ENCODE peak calls at places on chromosome 5, in ten cellular contexts. One of them, this sample, is unnamed. For H3K4me1 and H3K27me3, the result is how much of the 10 kb centered on the place peaks cover.

GRCh38 chr5:50667079-50667652 is 729 bp downstream of the PARP8 start:
- DNase-seq in cardiac muscle cell: peak
- DNase-seq in PC-3: no peak
- DNase-seq in CD8-positive, alpha-beta memory T cell: no peak
- DNase-seq in stomach: peak
- DNase-seq in DND-41: peak
- DNase-seq in mammary epithelial cell: peak
- DNase-seq in CD4-positive, CD25-positive, alpha-beta regulatory T cell: peak
- DNase-seq in right cardiac atrium: peak
- DNase-seq in heart left ventricle: peak
- DNase-seq in this sample: peak

GRCh38 chr5:179307006-179307800 is 38.1 kb downstream of the ADAMTS2 start:
- DNase-seq in PC-3: no peak
- DNase-seq in CD8-positive, alpha-beta memory T cell: peak
- DNase-seq in stomach: no peak
- DNase-seq in mammary epithelial cell: no peak
- DNase-seq in DND-41: no peak
- DNase-seq in cardiac muscle cell: no peak
- DNase-seq in CD4-positive, CD25-positive, alpha-beta regulatory T cell: no peak
- DNase-seq in heart left ventricle: peak
- DNase-seq in right cardiac atrium: peak
- DNase-seq in this sample: no peak

GRCh38 chr5:122723606-122724352 is 51.1 kb upstream of the SNX2 start:
- DNase-seq in right cardiac atrium: no peak
- DNase-seq in CD4-positive, CD25-positive, alpha-beta regulatory T cell: no peak
- DNase-seq in PC-3: peak
- DNase-seq in DND-41: no peak
- DNase-seq in cardiac muscle cell: peak
- DNase-seq in stomach: no peak
- DNase-seq in mammary epithelial cell: peak
- DNase-seq in CD8-positive, alpha-beta memory T cell: no peak
- DNase-seq in heart left ventricle: no peak
- DNase-seq in this sample: peak

GRCh38 chr5:122442938-122443337 is 130.9 kb downstream of the SNCAIP start:
- DNase-seq in cardiac muscle cell: no peak
- DNase-seq in mammary epithelial cell: no peak
- DNase-seq in heart left ventricle: no peak
- DNase-seq in right cardiac atrium: no peak
- DNase-seq in PC-3: no peak
- DNase-seq in stomach: no peak
- DNase-seq in CD4-positive, CD25-positive, alpha-beta regulatory T cell: no peak
- DNase-seq in DND-41: no peak
- DNase-seq in CD8-positive, alpha-beta memory T cell: no peak
- DNase-seq in this sample: no peak

GRCh38 chr5:16943846-16944675 is 8.0 kb upstream of the MYO10 start:
- DNase-seq in CD4-positive, CD25-positive, alpha-beta regulatory T cell: no peak
- DNase-seq in CD8-positive, alpha-beta memory T cell: no peak
- DNase-seq in DND-41: no peak
- DNase-seq in PC-3: no peak
- DNase-seq in mammary epithelial cell: no peak
- DNase-seq in cardiac muscle cell: no peak
- DNase-seq in stomach: no peak
- DNase-seq in heart left ventricle: no peak
- DNase-seq in right cardiac atrium: no peak
- DNase-seq in this sample: no peak

GRCh38 chr5:2866622-2867372 is 115.3 kb upstream of the IRX2 start:
- DNase-seq in CD8-positive, alpha-beta memory T cell: no peak
- DNase-seq in CD4-positive, CD25-positive, alpha-beta regulatory T cell: no peak
- DNase-seq in DND-41: no peak
- DNase-seq in stomach: no peak
- DNase-seq in right cardiac atrium: no peak
- DNase-seq in cardiac muscle cell: no peak
- DNase-seq in mammary epithelial cell: no peak
- DNase-seq in heart left ventricle: no peak
- DNase-seq in PC-3: no peak
- DNase-seq in this sample: no peak

GRCh38 chr5:1194378-1194777 is 7.0 kb upstream of the SLC6A19 start:
- DNase-seq in PC-3: no peak
- DNase-seq in DND-41: no peak
- DNase-seq in CD4-positive, CD25-positive, alpha-beta regulatory T cell: no peak
- DNase-seq in right cardiac atrium: no peak
- DNase-seq in heart left ventricle: no peak
- DNase-seq in CD8-positive, alpha-beta memory T cell: no peak
- DNase-seq in cardiac muscle cell: no peak
- DNase-seq in mammary epithelial cell: no peak
- DNase-seq in stomach: no peak
- DNase-seq in this sample: no peak

GRCh38 chr5:123937230-123937629 is 425.3 kb downstream of the CSNK1G3 start:
- DNase-seq in cardiac muscle cell: peak
- DNase-seq in right cardiac atrium: peak
- DNase-seq in CD4-positive, CD25-positive, alpha-beta regulatory T cell: no peak
- DNase-seq in heart left ventricle: no peak
- DNase-seq in CD8-positive, alpha-beta memory T cell: no peak
- DNase-seq in DND-41: peak
- DNase-seq in stomach: no peak
- DNase-seq in PC-3: peak
- DNase-seq in mammary epithelial cell: peak
- DNase-seq in this sample: peak

GRCh38 chr5:72451771-72452505 is 55.3 kb downstream of the ZNF366 start:
- DNase-seq in heart left ventricle: peak
- DNase-seq in PC-3: peak
- DNase-seq in mammary epithelial cell: no peak
- DNase-seq in CD8-positive, alpha-beta memory T cell: no peak
- DNase-seq in CD4-positive, CD25-positive, alpha-beta regulatory T cell: no peak
- DNase-seq in right cardiac atrium: peak
- DNase-seq in cardiac muscle cell: peak
- DNase-seq in stomach: no peak
- DNase-seq in DND-41: no peak
- DNase-seq in this sample: peak

GRCh38 chr5:77996943-77997342 is 220.8 kb upstream of the TBCA start:
- DNase-seq in CD4-positive, CD25-positive, alpha-beta regulatory T cell: no peak
- DNase-seq in DND-41: no peak
- DNase-seq in stomach: no peak
- DNase-seq in cardiac muscle cell: no peak
- DNase-seq in right cardiac atrium: no peak
- DNase-seq in heart left ventricle: no peak
- DNase-seq in PC-3: no peak
- DNase-seq in mammary epithelial cell: no peak
- DNase-seq in CD8-positive, alpha-beta memory T cell: no peak
- DNase-seq in this sample: no peak

GRCh38 chr5:119275146-119275872 is 80.5 kb upstream of the TNFAIP8 start:
- DNase-seq in mammary epithelial cell: peak
- DNase-seq in CD4-positive, CD25-positive, alpha-beta regulatory T cell: no peak
- DNase-seq in right cardiac atrium: no peak
- DNase-seq in stomach: no peak
- DNase-seq in PC-3: peak
- DNase-seq in DND-41: no peak
- DNase-seq in heart left ventricle: no peak
- DNase-seq in CD8-positive, alpha-beta memory T cell: no peak
- DNase-seq in cardiac muscle cell: no peak
- DNase-seq in this sample: peak

GRCh38 chr5:131104169-131104775 is 60.8 kb downstream of the HINT1 start:
- DNase-seq in DND-41: no peak
- DNase-seq in CD8-positive, alpha-beta memory T cell: no peak
- DNase-seq in cardiac muscle cell: peak
- DNase-seq in stomach: no peak
- DNase-seq in right cardiac atrium: no peak
- DNase-seq in mammary epithelial cell: peak
- DNase-seq in CD4-positive, CD25-positive, alpha-beta regulatory T cell: no peak
- DNase-seq in PC-3: peak
- DNase-seq in heart left ventricle: no peak
- DNase-seq in this sample: peak

GRCh38 chr5:125338804-125339203 is 592.4 kb upstream of the ZNF608 start:
- DNase-seq in mammary epithelial cell: no peak
- DNase-seq in stomach: no peak
- DNase-seq in CD4-positive, CD25-positive, alpha-beta regulatory T cell: no peak
- DNase-seq in heart left ventricle: no peak
- DNase-seq in PC-3: no peak
- DNase-seq in CD8-positive, alpha-beta memory T cell: no peak
- DNase-seq in right cardiac atrium: no peak
- DNase-seq in cardiac muscle cell: no peak
- DNase-seq in DND-41: no peak
- DNase-seq in this sample: no peak

GRCh38 chr5:345404-346195 is 24.1 kb downstream of the AHRR start:
- DNase-seq in cardiac muscle cell: peak
- DNase-seq in PC-3: no peak
- DNase-seq in stomach: no peak
- DNase-seq in CD4-positive, CD25-positive, alpha-beta regulatory T cell: no peak
- DNase-seq in heart left ventricle: no peak
- DNase-seq in DND-41: no peak
- DNase-seq in right cardiac atrium: no peak
- DNase-seq in mammary epithelial cell: no peak
- DNase-seq in CD8-positive, alpha-beta memory T cell: no peak
- DNase-seq in this sample: no peak

GRCh38 chr5:98827161-98827560 is 53.7 kb downstream of the RGMB start:
- DNase-seq in CD8-positive, alpha-beta memory T cell: no peak
- DNase-seq in DND-41: no peak
- DNase-seq in heart left ventricle: no peak
- DNase-seq in stomach: no peak
- DNase-seq in CD4-positive, CD25-positive, alpha-beta regulatory T cell: no peak
- DNase-seq in PC-3: peak
- DNase-seq in right cardiac atrium: no peak
- DNase-seq in mammary epithelial cell: peak
- DNase-seq in cardiac muscle cell: peak
- DNase-seq in this sample: peak

GRCh38 chr5:172864747-172865146 is 30.7 kb downstream of the ERGIC1 start:
- DNase-seq in DND-41: no peak
- DNase-seq in heart left ventricle: no peak
- DNase-seq in CD4-positive, CD25-positive, alpha-beta regulatory T cell: no peak
- DNase-seq in mammary epithelial cell: no peak
- DNase-seq in PC-3: no peak
- DNase-seq in stomach: no peak
- DNase-seq in right cardiac atrium: no peak
- DNase-seq in cardiac muscle cell: no peak
- DNase-seq in CD8-positive, alpha-beta memory T cell: no peak
- DNase-seq in this sample: no peak
- H3K4me1 ChIP-seq in DND-41: under half
- H3K4me1 ChIP-seq in heart left ventricle: half or more
- H3K4me1 ChIP-seq in CD4-positive, CD25-positive, alpha-beta regulatory T cell: under half
- H3K4me1 ChIP-seq in mammary epithelial cell: under half
- H3K4me1 ChIP-seq in PC-3: under half
- H3K4me1 ChIP-seq in stomach: half or more
- H3K4me1 ChIP-seq in right cardiac atrium: under half
- H3K4me1 ChIP-seq in cardiac muscle cell: under half
- H3K4me1 ChIP-seq in CD8-positive, alpha-beta memory T cell: under half
- H3K4me1 ChIP-seq in this sample: half or more

DNA sequence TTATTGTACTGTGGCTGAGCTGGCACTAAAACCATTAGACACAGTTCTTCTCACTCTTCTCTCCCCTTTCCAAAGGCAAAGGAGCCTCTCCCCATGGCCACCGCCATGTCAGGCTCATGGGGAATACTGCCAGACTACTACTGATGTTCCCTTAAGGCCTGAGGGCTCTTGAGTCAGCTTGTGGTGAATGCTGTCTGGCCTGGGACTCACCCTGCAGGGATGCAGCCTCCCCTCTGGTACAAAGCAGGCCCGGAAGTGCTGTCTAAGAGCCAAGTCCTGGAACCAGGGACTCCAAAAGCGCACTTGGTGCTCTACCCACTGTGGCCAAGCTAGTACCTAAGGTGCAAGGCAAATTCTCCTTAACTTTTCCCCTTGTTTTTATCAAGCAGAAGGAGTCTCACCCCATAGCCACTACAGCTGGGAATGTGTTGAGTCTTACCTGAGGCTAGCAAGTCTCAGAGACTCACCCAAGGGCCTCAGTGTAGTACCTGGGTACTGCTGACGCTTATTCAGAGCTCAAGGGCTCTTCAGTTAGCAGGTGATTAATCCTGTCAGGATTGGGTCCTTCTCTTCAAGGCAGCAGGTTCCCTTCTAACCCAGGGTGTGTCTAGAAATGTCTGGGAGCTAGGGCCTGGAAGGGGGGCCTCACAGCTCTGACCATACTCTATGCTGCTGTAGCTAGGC is 33.2 kb upstream of the C5orf46 start:
- DNase-seq in CD4-positive, CD25-positive, alpha-beta regulatory T cell: no peak
- DNase-seq in mammary epithelial cell: peak
- DNase-seq in DND-41: no peak
- DNase-seq in cardiac muscle cell: no peak
- DNase-seq in stomach: no peak
- DNase-seq in PC-3: peak
- DNase-seq in CD8-positive, alpha-beta memory T cell: no peak
- DNase-seq in right cardiac atrium: no peak
- DNase-seq in heart left ventricle: no peak
- DNase-seq in this sample: peak
- H3K27me3 ChIP-seq in CD4-positive, CD25-positive, alpha-beta regulatory T cell: under half
- H3K27me3 ChIP-seq in mammary epithelial cell: under half
- H3K27me3 ChIP-seq in DND-41: under half
- H3K27me3 ChIP-seq in cardiac muscle cell: under half
- H3K27me3 ChIP-seq in stomach: under half
- H3K27me3 ChIP-seq in PC-3: under half
- H3K27me3 ChIP-seq in CD8-positive, alpha-beta memory T cell: under half
- H3K27me3 ChIP-seq in right cardiac atrium: under half
- H3K27me3 ChIP-seq in heart left ventricle: under half
- H3K27me3 ChIP-seq in this sample: under half

GRCh38 chr5:68250662-68251298 is 35.2 kb downstream of the PIK3R1 start:
- DNase-seq in DND-41: no peak
- DNase-seq in right cardiac atrium: no peak
- DNase-seq in stomach: no peak
- DNase-seq in cardiac muscle cell: no peak
- DNase-seq in PC-3: no peak
- DNase-seq in CD8-positive, alpha-beta memory T cell: no peak
- DNase-seq in CD4-positive, CD25-positive, alpha-beta regulatory T cell: no peak
- DNase-seq in heart left ventricle: no peak
- DNase-seq in mammary epithelial cell: no peak
- DNase-seq in this sample: no peak
- H3K4me1 ChIP-seq in DND-41: half or more
- H3K4me1 ChIP-seq in right cardiac atrium: under half
- H3K4me1 ChIP-seq in stomach: half or more
- H3K4me1 ChIP-seq in cardiac muscle cell: under half
- H3K4me1 ChIP-seq in PC-3: under half
- H3K4me1 ChIP-seq in CD8-positive, alpha-beta memory T cell: half or more
- H3K4me1 ChIP-seq in CD4-positive, CD25-positive, alpha-beta regulatory T cell: half or more
- H3K4me1 ChIP-seq in heart left ventricle: half or more
- H3K4me1 ChIP-seq in mammary epithelial cell: under half
- H3K4me1 ChIP-seq in this sample: half or more

GRCh38 chr5:56412601-56413379 is 179.7 kb upstream of the ANKRD55 start:
- DNase-seq in DND-41: no peak
- DNase-seq in CD4-positive, CD25-positive, alpha-beta regulatory T cell: no peak
- DNase-seq in mammary epithelial cell: no peak
- DNase-seq in stomach: peak
- DNase-seq in cardiac muscle cell: no peak
- DNase-seq in right cardiac atrium: peak
- DNase-seq in CD8-positive, alpha-beta memory T cell: no peak
- DNase-seq in PC-3: no peak
- DNase-seq in heart left ventricle: peak
- DNase-seq in this sample: no peak
- H3K27me3 ChIP-seq in DND-41: under half
- H3K27me3 ChIP-seq in CD4-positive, CD25-positive, alpha-beta regulatory T cell: under half
- H3K27me3 ChIP-seq in mammary epithelial cell: under half
- H3K27me3 ChIP-seq in stomach: under half
- H3K27me3 ChIP-seq in cardiac muscle cell: under half
- H3K27me3 ChIP-seq in right cardiac atrium: under half
- H3K27me3 ChIP-seq in CD8-positive, alpha-beta memory T cell: under half
- H3K27me3 ChIP-seq in PC-3: under half
- H3K27me3 ChIP-seq in heart left ventricle: under half
- H3K27me3 ChIP-seq in this sample: under half

This sample was measured in adipocyte.